ENCODE peak calls at places on chromosomes 6 and 20, in five cellular contexts. I is cardiac muscle cell, B is coronary artery, S is transverse colon, G is esophagus muscularis mucosa. D is an unnamed sample.

GRCh38 chr20:9344080-9344920 is 170.1 kb upstream of the LAMP5 start:
- DNase-seq in I (peak), B (no peak), S (no peak), G (no peak), D (no peak)

GRCh38 chr6:151036869-151037680 is 171.6 kb downstream of the MTHFD1L start:
- DNase-seq in I (no peak), B (no peak), S (no peak), G (no peak), D (no peak)

GRCh38 chr6:107314644-107315043 is 144.7 kb downstream of the PDSS2 start:
- DNase-seq in I (no peak), B (no peak), S (no peak), G (no peak), D (no peak)

GRCh38 chr6:33834401-33835392 is 30.9 kb upstream of the MLN start:
- DNase-seq in I (no peak), B (no peak), S (no peak), G (no peak), D (no peak)

GRCh38 chr6:37135835-37136694 is 33.9 kb upstream of the PIM1 start:
- DNase-seq in I (peak), B (no peak), S (no peak), G (no peak), D (no peak)

GRCh38 chr20:38859070-38859690 is 53.7 kb downstream of the PPP1R16B start:
- DNase-seq in I (no peak), B (peak), S (peak), G (no peak), D (no peak)

GRCh38 chr6:165469483-165469882 is 160.1 kb upstream of the C6orf118 start:
- DNase-seq in I (no peak), B (no peak), S (no peak), G (no peak), D (no peak)

GRCh38 chr6:140043762-140044378 is 669.4 kb upstream of the CITED2 start:
- DNase-seq in I (no peak), B (no peak), S (no peak), G (no peak), D (no peak)

GRCh38 chr6:45722876-45723275 is 292.8 kb downstream of the CLIC5 start:
- DNase-seq in I (no peak), B (no peak), S (no peak), G (no peak), D (no peak)

GRCh38 chr6:116253505-116254296 is at the start of gene TSPYL4:
- DNase-seq in I (peak), B (peak), S (peak), G (peak), D (peak)

GRCh38 chr20:11867286-11867921 is 50.3 kb upstream of the BTBD3 start:
- DNase-seq in I (no peak), B (no peak), S (no peak), G (no peak), D (no peak)

GRCh38 chr6:161694995-161695394 is 421.1 kb upstream of the AGPAT4 start:
- DNase-seq in I (peak), B (no peak), S (no peak), G (no peak), D (no peak)
- TF ChIP-seq CTCF in I (peak), B (no peak), S (peak), G (peak), D (peak)

DNA sequence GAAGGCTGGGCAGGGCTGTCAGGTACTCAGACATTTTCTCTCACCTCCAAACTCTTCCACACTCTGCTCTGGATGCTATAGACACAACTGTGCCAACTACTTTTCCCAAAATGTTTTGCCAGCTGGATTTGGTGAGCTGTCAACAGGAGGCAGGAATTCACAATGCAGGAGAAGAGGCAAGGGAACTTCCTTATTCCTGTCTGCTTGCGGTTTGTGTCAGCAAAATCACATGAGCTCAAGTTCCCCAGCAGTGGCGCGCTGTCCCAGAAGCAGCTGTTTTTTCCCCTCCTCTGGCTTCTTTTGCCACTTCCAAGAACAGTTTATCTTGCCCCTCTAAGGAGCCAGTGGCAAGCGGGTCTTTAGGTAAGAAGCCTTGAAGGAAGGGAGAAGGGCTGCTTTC is 608.2 kb downstream of the PRKN start:
- DNase-seq in I (peak), B (no peak), S (peak), G (no peak), D (no peak)
- TF ChIP-seq CTCF in I (peak), B (no peak), S (no peak), G (no peak), D (no peak)

DNA sequence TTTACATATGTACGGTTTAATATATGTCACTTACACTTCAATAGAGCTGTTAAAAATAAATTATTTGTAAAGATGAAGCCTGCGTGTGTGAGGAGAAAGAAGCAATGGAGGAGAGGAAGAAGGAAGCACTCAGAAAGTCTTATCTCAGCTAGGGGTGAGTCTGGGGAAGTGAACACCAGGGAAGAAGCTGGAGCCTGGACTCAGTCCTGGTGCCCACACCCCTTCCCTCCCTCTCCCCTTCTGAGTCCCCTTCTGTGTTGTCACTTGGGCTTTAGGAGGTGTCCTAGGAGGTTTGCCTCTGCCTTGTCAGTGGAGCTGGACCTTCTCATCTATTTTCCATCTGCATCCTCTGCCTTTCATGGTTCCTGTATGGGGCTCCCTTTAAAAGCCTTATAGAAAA is 1.9 kb downstream of the SIRPB2 start:
- DNase-seq in I (no peak), B (peak), S (no peak), G (no peak), D (no peak)
- TF ChIP-seq CTCF in I (no peak), B (no peak), S (no peak), G (no peak), D (no peak)

DNA sequence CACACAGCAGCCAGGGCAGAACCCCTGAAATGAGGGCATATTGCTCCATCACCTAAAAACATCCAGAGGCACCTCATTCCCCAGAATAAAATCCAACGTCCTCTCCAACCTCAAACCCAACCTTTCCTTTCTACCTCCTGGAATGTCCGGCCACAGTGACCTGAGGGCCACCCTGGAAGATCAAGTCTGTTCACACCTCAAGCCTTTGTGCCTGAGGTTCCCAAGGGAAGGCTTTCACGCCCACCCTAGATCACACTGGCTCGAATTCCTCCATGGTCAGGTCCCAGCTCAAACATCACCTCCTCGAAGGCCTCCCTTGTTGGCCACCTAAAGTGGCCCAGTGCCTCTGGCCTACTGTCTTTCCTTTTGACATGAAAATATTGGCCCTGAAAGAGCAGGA is 88.9 kb downstream of the ZMYND8 start:
- DNase-seq in I (no peak), B (peak), S (no peak), G (no peak), D (no peak)
- TF ChIP-seq CTCF in I (no peak), B (no peak), S (no peak), G (no peak), D (no peak)

GRCh38 chr6:144912474-144912873 is 627.3 kb downstream of the UTRN start:
- DNase-seq in I (peak), B (no peak), S (no peak), G (no peak), D (no peak)
- TF ChIP-seq CTCF in I (no peak), B (no peak), S (no peak), G (peak), D (peak)

D was measured in neural crest cell.